ENCODE peak calls at places on chromosomes 6 and 20, in seven cellular contexts. C is HCT116, U is tibial artery, O is uterus, P is H9, G is choroid plexus epithelial cell, M is breast epithelium. W is an unnamed sample.

GRCh38 chr6:159306134-159306537 is 136.9 kb downstream of the FNDC1 start:
- DNase-seq in O (no peak), P (no peak), M (no peak), C (no peak), U (no peak), G (no peak), W (no peak)

GRCh38 chr20:10376271-10377075 is 57.5 kb downstream of the MKKS start:
- DNase-seq in M (no peak), G (peak), C (no peak), U (no peak), P (no peak), O (no peak), W (no peak)

GRCh38 chr6:36210886-36211595 is 14.5 kb downstream of the BRPF3 start:
- DNase-seq in P (no peak), G (no peak), M (no peak), C (no peak), O (no peak), U (no peak), W (no peak)

GRCh38 chr6:156886409-156886808 is 109.2 kb downstream of the ARID1B start:
- DNase-seq in O (no peak), G (peak), P (no peak), U (no peak), C (no peak), M (no peak), W (peak)

GRCh38 chr6:162377735-162378134 is 349.8 kb downstream of the PRKN start:
- DNase-seq in P (no peak), U (no peak), C (no peak), O (no peak), G (peak), M (no peak), W (peak)

GRCh38 chr20:9359561-9360308 is 154.7 kb upstream of the LAMP5 start:
- DNase-seq in G (peak), O (peak), P (peak), M (no peak), U (no peak), C (peak), W (peak)

GRCh38 chr6:32883789-32884188 is 29.8 kb downstream of the PSMB9 start:
- DNase-seq in U (peak), C (no peak), O (peak), M (no peak), P (no peak), G (peak), W (peak)

GRCh38 chr20:24034820-24035219 is 46.2 kb upstream of the GGTLC1 start:
- DNase-seq in C (no peak), O (no peak), M (no peak), G (peak), P (no peak), U (no peak), W (peak)

GRCh38 chr6:15131234-15132195 is 114.4 kb upstream of the JARID2 start:
- DNase-seq in M (no peak), P (no peak), U (no peak), C (no peak), O (peak), G (no peak), W (no peak)

GRCh38 chr20:63782051-63782471 is 42.5 kb downstream of the SLC2A4RG start:
- DNase-seq in U (no peak), M (no peak), O (no peak), P (no peak), C (peak), G (no peak), W (no peak)

GRCh38 chr20:43937586-43937985 is 22.9 kb downstream of the TOX2 start:
- DNase-seq in U (no peak), G (peak), P (no peak), C (no peak), O (no peak), M (no peak), W (no peak)

GRCh38 chr6:34113532-34113931 is 32.4 kb downstream of the GRM4 start:
- DNase-seq in O (no peak), G (no peak), M (no peak), C (no peak), U (no peak), P (no peak), W (no peak)

GRCh38 chr6:34110610-34111009 is 35.3 kb downstream of the GRM4 start:
- DNase-seq in P (no peak), O (no peak), G (no peak), C (no peak), U (no peak), M (no peak), W (no peak)

GRCh38 chr6:34112102-34112501 is 33.8 kb downstream of the GRM4 start:
- DNase-seq in C (no peak), P (no peak), M (no peak), G (no peak), O (no peak), U (no peak), W (no peak)

GRCh38 chr6:34115396-34116314 is 30.2 kb downstream of the GRM4 start:
- DNase-seq in G (peak), P (peak), C (no peak), U (no peak), O (no peak), M (no peak), W (peak)

DNA sequence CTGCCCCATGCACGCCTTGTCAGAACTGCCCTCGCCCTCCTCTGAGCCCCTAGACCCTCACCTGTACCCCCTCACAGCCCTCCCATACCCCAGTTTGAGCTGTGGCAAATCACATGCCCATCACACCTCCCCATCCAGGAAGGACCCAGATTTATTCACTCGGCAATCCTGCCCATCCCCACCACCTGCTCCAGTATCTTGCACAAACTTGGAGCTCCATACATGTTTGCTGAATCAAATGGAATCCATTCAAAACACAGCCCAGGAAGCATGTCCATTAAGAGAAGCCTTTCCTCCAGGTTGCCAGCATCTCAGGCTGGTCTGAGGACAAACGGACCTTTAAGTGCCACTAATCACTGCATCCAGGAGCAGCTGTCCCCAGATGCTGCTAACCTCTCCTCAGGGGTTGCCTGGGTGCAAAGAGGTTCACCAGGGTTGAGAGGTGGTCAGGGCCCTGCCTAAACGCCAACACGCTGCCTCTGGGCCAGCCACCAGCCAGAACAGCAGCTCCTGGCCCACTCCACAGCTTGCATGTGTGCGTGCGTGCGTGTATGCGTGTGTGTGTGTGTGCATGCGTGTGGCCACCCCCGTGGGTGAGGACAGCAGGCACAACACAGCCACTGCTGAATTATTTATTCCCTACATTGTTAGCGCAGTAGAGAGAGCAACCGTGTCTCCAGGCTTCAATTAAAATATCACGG is 31.0 kb downstream of the GRM4 start:
- DNase-seq in M (no peak), P (no peak), O (no peak), C (no peak), U (no peak), G (no peak), W (no peak)
- TF ChIP-seq CTCF in M (no peak), P (no peak), O (no peak), C (no peak), U (no peak), G (no peak), W (no peak)

GRCh38 chr20:56843817-56844216 is 214.7 kb downstream of the TFAP2C start:
- DNase-seq in O (no peak), U (no peak), P (peak), C (peak), M (no peak), G (peak), W (peak)
- TF ChIP-seq CTCF in O (no peak), U (no peak), P (peak), C (peak), M (no peak), G (peak), W (no peak)

DNA sequence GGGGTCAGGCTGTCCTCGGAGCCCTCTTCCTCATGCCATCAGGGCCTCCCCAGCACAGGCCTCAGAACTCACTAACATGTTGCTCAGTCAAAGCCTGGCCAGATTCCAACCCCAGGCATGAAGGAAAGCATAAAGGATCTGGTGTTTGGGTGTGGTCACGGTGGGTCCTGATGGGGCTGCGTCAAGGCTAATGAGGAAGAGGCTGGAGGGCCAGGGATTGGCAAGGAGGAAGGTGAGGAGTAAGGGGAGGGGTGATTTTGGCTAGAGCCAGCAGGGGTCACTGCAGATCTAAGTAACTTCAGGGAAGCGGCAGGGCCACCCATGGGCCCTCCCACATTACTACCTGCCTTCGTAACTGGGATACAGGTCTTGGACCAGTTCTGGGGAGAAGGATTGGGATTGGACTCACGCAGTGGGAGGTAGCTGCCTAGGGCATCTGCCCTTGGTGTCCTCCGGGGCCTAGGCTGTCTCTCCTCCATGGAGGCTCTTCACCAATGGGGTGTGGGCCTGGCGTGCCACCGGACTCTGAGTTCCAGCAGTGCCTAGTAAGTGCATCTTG is 36.2 kb upstream of the MRPS18A start:
- DNase-seq in O (peak), M (peak), P (peak), U (peak), C (peak), G (peak), W (peak)
- TF ChIP-seq CTCF in O (peak), M (peak), P (peak), U (peak), C (peak), G (peak), W (peak)

GRCh38 chr6:138798028-138798427 is 2.1 kb downstream of the ECT2L start:
- DNase-seq in M (no peak), O (no peak), G (no peak), U (no peak), C (no peak), P (no peak), W (no peak)

GRCh38 chr6:138804986-138805385 is 9.1 kb downstream of the ECT2L start:
- DNase-seq in P (no peak), G (no peak), O (no peak), M (no peak), C (no peak), U (no peak), W (no peak)

GRCh38 chr6:138795809-138796469 is at the start of gene ECT2L:
- DNase-seq in C (no peak), G (peak), U (peak), O (peak), P (peak), M (peak), W (no peak)

GRCh38 chr6:138803914-138804313 is 8.0 kb downstream of the ECT2L start:
- DNase-seq in U (no peak), G (no peak), C (no peak), M (no peak), P (no peak), O (no peak), W (no peak)

DNA sequence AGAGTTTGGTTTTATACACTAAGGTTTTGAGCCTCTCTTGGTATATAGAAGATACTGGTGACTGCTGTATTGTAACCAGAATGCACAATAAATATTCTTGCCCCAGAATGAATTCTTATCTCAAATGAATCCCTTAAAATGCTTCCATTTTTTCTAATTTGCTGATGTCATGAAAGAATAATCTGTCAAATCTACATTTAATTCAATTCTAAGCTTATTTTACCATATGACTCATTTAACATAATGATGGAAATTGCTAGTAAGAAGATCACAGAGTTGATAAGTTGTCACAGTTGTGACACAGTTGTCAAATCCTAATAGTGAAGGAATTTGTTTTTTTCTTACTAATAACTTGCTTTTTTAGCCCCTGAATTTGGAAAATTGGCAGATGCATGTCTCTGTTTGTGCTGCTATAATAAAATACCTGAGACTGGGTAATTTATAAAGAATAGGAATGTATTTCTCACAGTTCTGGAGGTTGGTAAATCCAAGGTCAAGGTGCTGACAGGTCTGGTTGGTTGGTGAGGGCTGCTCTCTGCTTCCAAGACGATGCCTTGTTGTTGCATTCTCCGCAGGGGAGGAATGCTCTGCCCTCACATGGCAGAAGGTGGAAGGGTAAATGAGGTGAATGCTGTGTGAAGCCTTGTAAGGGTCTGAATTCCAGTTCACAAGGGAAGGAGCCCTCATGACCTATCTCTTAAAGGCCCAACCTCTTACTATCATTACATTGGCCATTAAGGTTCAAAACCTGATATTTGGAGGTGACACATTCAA is 4.7 kb downstream of the ECT2L start:
- DNase-seq in G (no peak), U (no peak), M (no peak), P (peak), O (no peak), C (no peak), W (no peak)
- TF ChIP-seq CTCF in G (peak), U (no peak), M (no peak), P (peak), O (no peak), C (peak), W (no peak)

GRCh38 chr6:123316733-123317323 is 319.9 kb downstream of the TRDN start:
- DNase-seq in P (no peak), C (no peak), G (peak), M (no peak), U (no peak), O (no peak), W (peak)
- TF ChIP-seq CTCF in P (peak), C (peak), G (peak), M (peak), U (peak), O (peak), W (peak)

DNA sequence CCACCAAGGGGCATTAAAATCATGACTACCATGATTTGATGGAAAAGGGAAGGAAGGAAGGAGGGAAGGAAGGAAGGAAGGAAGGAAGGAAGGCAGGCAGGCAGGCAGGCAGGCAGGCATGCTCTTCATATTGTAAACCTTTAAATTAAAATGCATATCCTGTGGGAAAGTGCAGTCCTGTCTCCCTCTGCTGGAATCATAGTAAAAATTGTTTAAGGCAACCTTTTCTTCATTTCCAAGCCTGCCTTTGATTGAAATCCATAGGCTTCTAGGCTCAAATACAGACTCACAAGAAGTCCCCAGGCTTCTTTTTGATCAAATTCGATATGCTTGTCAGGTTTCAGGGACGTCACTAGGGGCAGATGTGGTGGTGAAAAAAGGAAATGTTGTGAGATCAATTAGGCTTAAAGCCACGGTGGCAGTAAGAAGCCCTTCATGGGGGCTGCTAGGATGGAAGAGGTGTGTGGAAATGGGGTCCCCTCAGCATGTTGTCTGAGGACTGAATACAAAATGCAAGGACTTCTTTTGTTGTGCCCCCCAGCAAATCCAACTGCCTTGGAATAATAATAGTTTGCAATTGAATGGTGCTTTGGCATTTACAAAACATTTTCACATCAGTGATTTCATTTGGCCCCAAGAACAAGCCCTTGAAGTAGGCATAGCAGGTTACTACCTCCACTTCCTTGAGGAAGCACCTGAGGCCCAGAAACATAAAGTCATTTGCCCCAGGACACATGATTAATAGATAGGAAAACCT is 25.6 kb upstream of the GABRR1 start:
- DNase-seq in U (no peak), C (peak), P (peak), O (no peak), G (peak), M (no peak), W (peak)
- TF ChIP-seq CTCF in U (peak), C (peak), P (peak), O (peak), G (peak), M (peak), W (peak)

GRCh38 chr6:122285292-122285913 is 114.0 kb upstream of the HSF2 start:
- DNase-seq in M (no peak), U (no peak), G (peak), O (no peak), P (no peak), C (no peak), W (no peak)

GRCh38 chr6:122286512-122286911 is 112.9 kb upstream of the HSF2 start:
- DNase-seq in O (no peak), P (no peak), U (no peak), M (no peak), G (peak), C (no peak), W (no peak)

GRCh38 chr6:122284848-122285247 is 114.6 kb upstream of the HSF2 start:
- DNase-seq in M (no peak), C (no peak), U (no peak), P (no peak), G (no peak), O (no peak), W (no peak)

GRCh38 chr6:122289721-122290501 is 109.5 kb upstream of the HSF2 start:
- DNase-seq in O (no peak), C (peak), M (no peak), P (no peak), G (peak), U (no peak), W (peak)
- TF ChIP-seq CTCF in O (no peak), C (peak), M (no peak), P (peak), G (peak), U (no peak), W (peak)

W was measured in MCF 10A.